ENCODE peak calls at places on chromosomes 5 and 9, in ten cellular contexts. F, M, Q, G, U, A, X, H, V and I are unnamed samples.

GRCh38 chr5:38831909-38832308 is 13.9 kb upstream of the OSMR start:
- DNase-seq in F (no peak), M (no peak), Q (no peak), G (peak), U (no peak), A (peak), X (peak), H (no peak), V (no peak), I (no peak)

GRCh38 chr9:137294091-137294683 is 7.9 kb downstream of the NRARP start:
- DNase-seq in F (no peak), M (peak), Q (peak), G (peak), U (no peak), A (peak), X (peak), H (peak), V (no peak), I (peak)

GRCh38 chr5:138464388-138465287 is 641 bp upstream of the EGR1 start:
- DNase-seq in F (peak), M (peak), Q (peak), G (peak), U (peak), A (peak), X (peak), H (peak), V (peak), I (peak)

GRCh38 chr9:68750179-68750685 is 45.2 kb downstream of the PIP5K1B start:
- DNase-seq in F (no peak), M (no peak), Q (no peak), G (no peak), U (no peak), A (no peak), X (no peak), H (no peak), V (no peak), I (no peak)

GRCh38 chr5:31196309-31196708 is 2.8 kb downstream of the CDH6 start:
- DNase-seq in F (no peak), M (no peak), Q (no peak), G (no peak), U (no peak), A (no peak), X (peak), H (no peak), V (no peak), I (no peak)

GRCh38 chr5:87944553-87945320 is 323.9 kb downstream of the TMEM161B start:
- DNase-seq in F (no peak), M (peak), Q (no peak), G (peak), U (no peak), A (no peak), X (no peak), H (no peak), V (no peak), I (no peak)

GRCh38 chr5:126341906-126342625 is 81.1 kb upstream of the GRAMD2B start:
- DNase-seq in F (no peak), M (no peak), Q (no peak), G (no peak), U (no peak), A (no peak), X (no peak), H (no peak), V (no peak), I (no peak)

GRCh38 chr9:126690431-126691051 is 76.8 kb downstream of the LMX1B start:
- DNase-seq in F (no peak), M (peak), Q (peak), G (peak), U (no peak), A (no peak), X (peak), H (peak), V (no peak), I (peak)

GRCh38 chr5:1933364-1934055 is 50.8 kb upstream of the IRX4 start:
- DNase-seq in F (no peak), M (no peak), Q (no peak), G (no peak), U (no peak), A (no peak), X (no peak), H (no peak), V (no peak), I (no peak)

GRCh38 chr5:129367883-129368282 is 92.2 kb upstream of the ADAMTS19 start:
- DNase-seq in F (no peak), M (no peak), Q (no peak), G (no peak), U (no peak), A (no peak), X (peak), H (no peak), V (no peak), I (no peak)

GRCh38 chr5:26388946-26389345 is 649.4 kb downstream of the CDH9 start:
- DNase-seq in F (no peak), M (no peak), Q (no peak), G (no peak), U (no peak), A (no peak), X (no peak), H (no peak), V (no peak), I (no peak)

GRCh38 chr9:93254806-93255519 is 71.0 kb downstream of the WNK2 start:
- DNase-seq in F (no peak), M (no peak), Q (no peak), G (no peak), U (peak), A (no peak), X (no peak), H (no peak), V (peak), I (no peak)

GRCh38 chr9:21153688-21154608 is 12.3 kb upstream of the IFNW1 start:
- DNase-seq in F (no peak), M (no peak), Q (no peak), G (peak), U (peak), A (no peak), X (peak), H (no peak), V (no peak), I (peak)

GRCh38 chr5:150258126-150258525 is 31.4 kb downstream of the CAMK2A start:
- DNase-seq in F (no peak), M (no peak), Q (no peak), G (no peak), U (no peak), A (no peak), X (no peak), H (no peak), V (no peak), I (peak)

GRCh38 chr5:13994606-13995336 is 50.3 kb upstream of the DNAH5 start:
- DNase-seq in F (peak), M (no peak), Q (no peak), G (no peak), U (no peak), A (peak), X (no peak), H (no peak), V (no peak), I (no peak)

GRCh38 chr9:127555830-127556820 is 56.0 kb upstream of the STXBP1 start:
- DNase-seq in F (peak), M (peak), Q (peak), G (no peak), U (peak), A (peak), X (peak), H (peak), V (peak), I (no peak)

GRCh38 chr9:93679536-93680444 is 103.4 kb downstream of the PHF2 start:
- DNase-seq in F (no peak), M (no peak), Q (peak), G (peak), U (peak), A (no peak), X (no peak), H (no peak), V (peak), I (no peak)

GRCh38 chr5:55030220-55030619 is 6.2 kb downstream of the GZMK start:
- DNase-seq in F (no peak), M (no peak), Q (no peak), G (no peak), U (no peak), A (no peak), X (no peak), H (no peak), V (no peak), I (no peak)

GRCh38 chr5:140261403-140262171 is 41.3 kb downstream of the PFDN1 start:
- DNase-seq in F (peak), M (peak), Q (peak), G (no peak), U (peak), A (peak), X (peak), H (peak), V (peak), I (no peak)

GRCh38 chr9:9625248-9625647 is 987.6 kb downstream of the PTPRD start:
- DNase-seq in F (no peak), M (no peak), Q (no peak), G (no peak), U (no peak), A (no peak), X (no peak), H (no peak), V (no peak), I (no peak)

GRCh38 chr5:40734986-40735385 is 20.8 kb downstream of the TTC33 start:
- DNase-seq in F (no peak), M (no peak), Q (no peak), G (no peak), U (no peak), A (peak), X (no peak), H (no peak), V (no peak), I (no peak)

GRCh38 chr5:139848508-139849100 is 53.0 kb downstream of the PSD2 start:
- DNase-seq in F (no peak), M (peak), Q (no peak), G (no peak), U (no peak), A (no peak), X (peak), H (no peak), V (no peak), I (no peak)

GRCh38 chr9:87667164-87667738 is 58.7 kb upstream of the CTSL start:
- DNase-seq in F (no peak), M (no peak), Q (no peak), G (no peak), U (no peak), A (no peak), X (peak), H (peak), V (no peak), I (no peak)

GRCh38 chr5:35777358-35778087 is 79.2 kb upstream of the IL7R start:
- DNase-seq in F (peak), M (no peak), Q (peak), G (peak), U (peak), A (peak), X (peak), H (peak), V (peak), I (peak)

GRCh38 chr5:37133939-37134338 is 115.2 kb downstream of the CPLANE1 start:
- DNase-seq in F (peak), M (no peak), Q (no peak), G (no peak), U (no peak), A (peak), X (peak), H (no peak), V (no peak), I (no peak)

GRCh38 chr5:36209664-36210063 is 32.1 kb downstream of the NADK2 start:
- DNase-seq in F (no peak), M (no peak), Q (no peak), G (no peak), U (no peak), A (no peak), X (peak), H (no peak), V (no peak), I (no peak)

GRCh38 chr5:172313877-172314276 is 30.3 kb upstream of the UBTD2 start:
- DNase-seq in F (no peak), M (no peak), Q (no peak), G (no peak), U (no peak), A (no peak), X (no peak), H (no peak), V (no peak), I (no peak)

GRCh38 chr5:172312286-172312685 is 28.7 kb upstream of the UBTD2 start:
- DNase-seq in F (no peak), M (no peak), Q (no peak), G (no peak), U (no peak), A (peak), X (no peak), H (no peak), V (no peak), I (no peak)

GRCh38 chr5:172311026-172311425 is 27.5 kb upstream of the UBTD2 start:
- DNase-seq in F (no peak), M (no peak), Q (no peak), G (no peak), U (no peak), A (no peak), X (no peak), H (no peak), V (peak), I (no peak)

GRCh38 chr5:172315599-172316531 is 32.3 kb upstream of the UBTD2 start:
- DNase-seq in F (no peak), M (no peak), Q (no peak), G (no peak), U (no peak), A (no peak), X (no peak), H (no peak), V (peak), I (no peak)

GRCh38 chr5:172311605-172312004 is 28.0 kb upstream of the UBTD2 start:
- DNase-seq in F (no peak), M (no peak), Q (no peak), G (no peak), U (no peak), A (no peak), X (no peak), H (no peak), V (peak), I (no peak)
- TF ChIP-seq CTCF in F (no peak), M (no peak), Q (no peak), G (no peak), U (no peak), A (no peak), X (no peak), H (no peak), V (no peak), I (no peak)

DNA sequence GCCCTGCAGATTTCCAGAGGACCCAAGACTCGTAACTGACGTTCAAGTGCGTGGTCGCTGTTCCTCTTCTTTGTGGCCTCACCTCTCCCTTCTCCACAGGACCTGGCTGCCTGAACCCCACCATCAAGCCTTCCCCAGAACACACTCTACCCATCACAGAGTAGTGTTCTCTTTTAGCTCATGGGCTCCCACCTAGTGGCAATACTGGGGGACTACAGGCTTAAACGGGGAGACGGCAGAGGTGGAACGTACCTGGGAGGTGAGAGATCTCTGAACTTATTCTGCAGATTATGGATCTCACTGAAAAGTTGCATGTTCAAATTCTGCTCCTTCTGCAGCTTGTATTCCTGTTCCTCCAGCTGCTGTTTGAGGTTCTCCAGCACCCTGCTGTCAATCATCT is 140.8 kb downstream of the CDK5RAP2 start:
- DNase-seq in F (no peak), M (no peak), Q (no peak), G (peak), U (no peak), A (peak), X (peak), H (peak), V (no peak), I (no peak)
- TF ChIP-seq CTCF in F (peak), M (peak), Q (no peak), G (peak), U (peak), A (peak), X (peak), H (peak), V (no peak), I (peak)

DNA sequence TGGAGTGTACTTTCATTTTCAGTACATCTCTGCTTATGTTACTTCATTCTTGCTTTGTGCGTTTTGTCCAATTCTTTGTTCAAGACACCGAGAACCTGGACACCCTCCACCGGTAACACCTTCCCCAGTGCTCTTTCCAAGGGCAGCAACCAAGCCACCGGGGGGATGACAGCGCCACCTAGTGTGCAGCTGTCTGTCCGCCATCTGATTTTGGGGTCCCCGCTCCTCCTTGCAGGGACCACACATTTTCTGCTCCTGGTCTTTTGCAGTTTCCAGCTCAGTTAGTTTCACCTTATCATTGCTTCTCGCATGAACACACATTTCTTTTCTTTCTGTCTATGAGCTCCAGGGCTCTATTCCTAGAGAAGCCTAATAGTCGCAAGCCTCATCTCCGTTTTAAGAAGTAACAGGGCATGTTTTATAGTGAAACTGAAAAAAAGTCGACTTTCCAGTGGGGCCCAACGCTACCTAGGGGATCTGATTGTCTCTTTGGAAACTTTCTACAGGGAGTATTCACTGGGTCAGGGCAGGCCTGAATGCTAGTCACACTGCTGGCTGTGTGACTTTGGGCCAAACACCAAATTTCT is 152.1 kb downstream of the FSTL4 start:
- DNase-seq in F (no peak), M (no peak), Q (no peak), G (peak), U (no peak), A (no peak), X (peak), H (peak), V (no peak), I (peak)
- TF ChIP-seq CTCF in F (peak), M (peak), Q (peak), G (peak), U (peak), A (peak), X (peak), H (peak), V (no peak), I (peak)

GRCh38 chr5:97641081-97641480 is 458.0 kb upstream of the RIOK2 start:
- DNase-seq in F (no peak), M (no peak), Q (no peak), G (no peak), U (no peak), A (no peak), X (no peak), H (no peak), V (no peak), I (no peak)
- TF ChIP-seq CTCF in F (no peak), M (no peak), Q (no peak), G (no peak), U (no peak), A (no peak), X (no peak), H (no peak), V (no peak), I (no peak)

GRCh38 chr9:98707158-98708102 is 1.3 kb downstream of the GABBR2 start:
- DNase-seq in F (peak), M (peak), Q (no peak), G (peak), U (peak), A (peak), X (peak), H (peak), V (no peak), I (peak)
- TF ChIP-seq CTCF in F (peak), M (peak), Q (no peak), G (peak), U (peak), A (peak), X (peak), H (peak), V (no peak), I (peak)

DNA sequence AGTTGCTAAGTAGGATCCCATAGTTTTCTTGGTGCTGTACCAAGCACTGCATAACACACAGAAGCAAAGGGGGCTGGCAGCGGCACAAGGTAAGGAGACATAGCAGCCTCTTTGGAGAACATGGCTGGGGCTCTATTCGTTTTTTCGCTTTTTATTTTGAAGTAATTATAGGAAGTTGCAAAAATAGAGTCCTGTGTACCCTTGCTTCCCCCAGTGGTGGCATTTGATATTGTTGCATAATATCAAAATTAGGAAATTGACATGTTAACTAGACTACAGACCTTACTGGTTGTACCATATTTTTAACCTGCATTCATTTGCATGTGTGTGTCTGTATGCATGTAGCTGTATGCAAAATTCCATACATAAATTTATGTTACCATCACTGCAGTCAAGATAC is 6.6 kb upstream of the UBQLN1 start:
- DNase-seq in F (no peak), M (no peak), Q (no peak), G (no peak), U (no peak), A (no peak), X (peak), H (no peak), V (no peak), I (no peak)
- TF ChIP-seq CTCF in F (peak), M (peak), Q (no peak), G (peak), U (peak), A (peak), X (peak), H (no peak), V (no peak), I (peak)

GRCh38 chr9:81116340-81117207 is 572.8 kb downstream of the TLE1 start:
- DNase-seq in F (peak), M (no peak), Q (no peak), G (no peak), U (no peak), A (no peak), X (no peak), H (no peak), V (no peak), I (no peak)
- TF ChIP-seq CTCF in F (no peak), M (no peak), Q (no peak), G (no peak), U (no peak), A (no peak), X (no peak), H (no peak), V (no peak), I (no peak)

GRCh38 chr5:151755383-151755782 is 3.0 kb downstream of the ATOX1 start:
- DNase-seq in F (no peak), M (no peak), Q (peak), G (no peak), U (no peak), A (no peak), X (no peak), H (no peak), V (no peak), I (no peak)

GRCh38 chr5:151757233-151758140 is 944 bp downstream of the ATOX1 start:
- DNase-seq in F (no peak), M (no peak), Q (no peak), G (no peak), U (no peak), A (no peak), X (no peak), H (no peak), V (no peak), I (no peak)

GRCh38 chr5:151758141-151758429 is 346 bp downstream of the ATOX1 start:
- DNase-seq in F (no peak), M (no peak), Q (peak), G (no peak), U (peak), A (no peak), X (no peak), H (peak), V (no peak), I (no peak)

GRCh38 chr5:151758430-151759241 is at the start of gene ATOX1:
- DNase-seq in F (peak), M (peak), Q (peak), G (peak), U (peak), A (peak), X (peak), H (peak), V (peak), I (peak)
- TF ChIP-seq CTCF in F (no peak), M (peak), Q (peak), G (no peak), U (peak), A (peak), X (no peak), H (no peak), V (no peak), I (no peak)

DNA sequence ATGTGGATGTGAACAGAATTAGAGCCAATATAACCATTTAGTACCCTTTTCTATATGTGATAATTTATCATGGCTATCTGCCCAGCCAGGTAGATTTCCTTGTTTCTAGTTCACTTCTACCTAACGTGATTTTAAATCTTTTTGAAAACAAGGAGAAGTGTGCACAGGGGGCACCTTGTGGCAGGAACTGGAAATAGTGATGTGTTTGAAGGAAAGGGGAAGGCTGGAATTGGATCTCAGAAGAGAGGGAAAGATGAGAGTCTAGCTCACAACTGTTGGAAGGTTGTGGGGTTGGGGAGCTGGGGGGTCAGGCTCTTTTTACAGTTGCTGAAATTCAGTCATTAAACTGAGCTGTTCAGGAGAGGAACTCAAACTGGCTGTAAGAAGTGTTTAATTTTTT is 219.5 kb downstream of the KCTD16 start:
- DNase-seq in F (no peak), M (no peak), Q (no peak), G (no peak), U (no peak), A (peak), X (peak), H (peak), V (no peak), I (no peak)
- TF ChIP-seq CTCF in F (peak), M (peak), Q (peak), G (peak), U (no peak), A (peak), X (peak), H (no peak), V (no peak), I (no peak)